ENCODE peak calls at places on chromosome 9, in four cellular contexts. P is natural killer cell, Y is upper lobe of right lung, E is kidney. U is an unnamed sample.

GRCh38 chr9:106127771-106128170 is 433.4 kb downstream of the TMEM38B start:
- DNase-seq in P (no peak), Y (no peak), E (no peak), U (no peak)

GRCh38 chr9:83154087-83154736 is 91.3 kb upstream of the RASEF start:
- DNase-seq in P (no peak), Y (no peak), E (no peak), U (no peak)

GRCh38 chr9:92745236-92745790 is 19.3 kb downstream of the BICD2 start:
- DNase-seq in P (no peak), Y (no peak), E (no peak), U (no peak)

GRCh38 chr9:72633966-72634365 is 112.6 kb downstream of the TMC1 start:
- DNase-seq in P (no peak), Y (no peak), E (no peak), U (no peak)

GRCh38 chr9:89153618-89154017 is 25.0 kb downstream of the SHC3 start:
- DNase-seq in P (no peak), Y (no peak), E (no peak), U (no peak)

GRCh38 chr9:121783523-121784507 is 132.4 kb downstream of the DAB2IP start:
- DNase-seq in P (no peak), Y (peak), E (peak), U (no peak)

GRCh38 chr9:90900130-90900529 is 98.5 kb downstream of the SYK start:
- DNase-seq in P (no peak), Y (no peak), E (no peak), U (no peak)

GRCh38 chr9:37441776-37442370 is 19.4 kb downstream of the GRHPR start:
- DNase-seq in P (no peak), Y (no peak), E (no peak), U (no peak)

GRCh38 chr9:35920004-35920658 is 10.8 kb downstream of the SPAAR start:
- DNase-seq in P (no peak), Y (no peak), E (no peak), U (no peak)

GRCh38 chr9:93589688-93590087 is 13.3 kb downstream of the PHF2 start:
- DNase-seq in P (no peak), Y (no peak), E (no peak), U (no peak)

GRCh38 chr9:90099262-90099982 is 494.6 kb downstream of the GADD45G start:
- DNase-seq in P (no peak), Y (no peak), E (no peak), U (no peak)

GRCh38 chr9:15606667-15607472 is 54.0 kb downstream of the CCDC171 start:
- DNase-seq in P (no peak), Y (no peak), E (no peak), U (no peak)

GRCh38 chr9:120663950-120664349 is 50.3 kb downstream of the MEGF9 start:
- DNase-seq in P (no peak), Y (no peak), E (no peak), U (no peak)

GRCh38 chr9:73166453-73166852 is 14.8 kb downstream of the ANXA1 start:
- DNase-seq in P (no peak), Y (no peak), E (no peak), U (no peak)

GRCh38 chr9:117555964-117556629 is 141.2 kb upstream of the ASTN2 start:
- DNase-seq in P (peak), Y (peak), E (no peak), U (no peak)

GRCh38 chr9:137303893-137304382 is 1.9 kb upstream of the NRARP start:
- DNase-seq in P (no peak), Y (peak), E (peak), U (no peak)

GRCh38 chr9:137306546-137307254 is 4.6 kb upstream of the NRARP start:
- DNase-seq in P (no peak), Y (peak), E (peak), U (no peak)

GRCh38 chr9:137305788-137306545 is 3.9 kb upstream of the NRARP start:
- DNase-seq in P (no peak), Y (peak), E (peak), U (no peak)

GRCh38 chr9:137304383-137305059 is 2.5 kb upstream of the NRARP start:
- DNase-seq in P (no peak), Y (peak), E (peak), U (no peak)

GRCh38 chr9:137305060-137305787 is 3.2 kb upstream of the NRARP start:
- DNase-seq in P (peak), Y (peak), E (peak), U (no peak)
- TF ChIP-seq CTCF in P (no peak), Y (peak), E (no peak), U (no peak)

GRCh38 chr9:1337169-1337568 is 287.0 kb downstream of the DMRT2 start:
- DNase-seq in P (no peak), Y (no peak), E (no peak), U (no peak)
- TF ChIP-seq CTCF in P (no peak), Y (no peak), E (no peak), U (no peak)

DNA sequence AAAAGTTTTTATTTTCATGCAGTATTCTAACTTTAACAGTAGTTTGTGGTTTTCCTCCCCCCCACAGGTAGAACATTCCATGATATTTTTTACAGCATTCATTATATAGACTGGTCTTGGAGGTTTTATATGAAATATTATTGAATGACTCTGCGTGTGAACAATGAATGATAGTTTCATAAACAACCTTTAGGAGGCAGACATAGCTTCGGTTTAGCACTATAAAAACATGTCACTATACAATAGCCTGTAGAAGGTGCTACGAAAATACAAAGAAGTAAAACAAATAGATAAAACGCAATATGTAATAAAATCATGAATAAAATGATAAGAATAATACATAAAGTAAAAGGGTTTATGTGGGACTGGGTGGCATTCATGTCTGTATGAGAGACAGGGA is 8.5 kb downstream of the KLF4 start:
- DNase-seq in P (no peak), Y (no peak), E (no peak), U (no peak)
- TF ChIP-seq CTCF in P (no peak), Y (peak), E (no peak), U (no peak)

DNA sequence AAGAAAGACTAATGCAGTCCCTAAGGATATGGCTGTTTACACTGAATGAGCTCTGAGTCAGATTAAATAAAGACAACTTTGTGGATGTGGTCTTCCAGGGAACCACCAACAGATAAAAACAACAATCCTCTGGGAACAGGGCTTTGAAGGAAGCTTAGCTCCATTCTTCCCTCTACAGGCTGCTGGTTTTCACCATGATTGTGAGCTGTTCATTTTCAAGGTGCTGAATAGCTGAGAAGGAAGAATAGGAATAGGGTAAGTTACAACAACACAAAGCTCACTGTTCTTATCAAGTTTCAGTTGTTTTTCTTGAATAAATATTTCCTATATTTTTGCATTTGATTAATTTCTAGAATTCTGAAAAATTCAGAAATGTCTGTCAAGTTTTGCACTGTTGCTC is 25.9 kb upstream of the PTAR1 start:
- DNase-seq in P (no peak), Y (no peak), E (no peak), U (no peak)
- TF ChIP-seq CTCF in P (no peak), Y (no peak), E (peak), U (no peak)

GRCh38 chr9:114416290-114416689 is 28.5 kb upstream of the AKNA start:
- DNase-seq in P (no peak), Y (no peak), E (no peak), U (no peak)

GRCh38 chr9:114418053-114418452 is 30.3 kb upstream of the AKNA start:
- DNase-seq in P (no peak), Y (peak), E (no peak), U (no peak)

GRCh38 chr9:114419796-114420195 is 32.0 kb upstream of the AKNA start:
- DNase-seq in P (no peak), Y (peak), E (no peak), U (no peak)

GRCh38 chr9:114413909-114414308 is 26.1 kb upstream of the AKNA start:
- DNase-seq in P (no peak), Y (no peak), E (no peak), U (no peak)

GRCh38 chr9:114417511-114417910 is 29.7 kb upstream of the AKNA start:
- DNase-seq in P (no peak), Y (no peak), E (no peak), U (no peak)
- TF ChIP-seq CTCF in P (no peak), Y (no peak), E (no peak), U (no peak)

GRCh38 chr9:127578627-127578951 is 33.5 kb upstream of the STXBP1 start:
- DNase-seq in P (no peak), Y (no peak), E (no peak), U (no peak)

GRCh38 chr9:127575875-127576778 is 36.0 kb upstream of the STXBP1 start:
- DNase-seq in P (no peak), Y (no peak), E (no peak), U (no peak)

GRCh38 chr9:127580879-127581278 is 31.2 kb upstream of the STXBP1 start:
- DNase-seq in P (no peak), Y (no peak), E (no peak), U (no peak)

GRCh38 chr9:127580371-127580770 is 31.7 kb upstream of the STXBP1 start:
- DNase-seq in P (no peak), Y (peak), E (no peak), U (no peak)

GRCh38 chr9:127578952-127579853 is 32.9 kb upstream of the STXBP1 start:
- DNase-seq in P (peak), Y (peak), E (peak), U (no peak)
- TF ChIP-seq CTCF in P (no peak), Y (peak), E (no peak), U (no peak)